ENCODE peak calls at places on chromosome 5, in five cellular contexts. W, U, A, O and K are unnamed samples.

GRCh38 chr5:68534131-68534940 is 318.8 kb downstream of the PIK3R1 start:
- DNase-seq in A (no peak), W (peak; percentile 61), U (no peak), O (no peak), K (no peak)

GRCh38 chr5:157306690-157307089 is 40.8 kb downstream of the CYFIP2 start:
- DNase-seq in U (no peak), O (no peak), W (no peak), A (no peak), K (no peak)

GRCh38 chr5:97102010-97102470 is 40.4 kb downstream of the LIX1 start:
- DNase-seq in W (no peak), O (no peak), A (no peak), U (no peak), K (no peak)

GRCh38 chr5:144390133-144390532 is 219.5 kb downstream of the KCTD16 start:
- DNase-seq in O (no peak), U (no peak), W (peak; percentile 11), A (no peak), K (no peak)

GRCh38 chr5:142447887-142448286 is 123.1 kb upstream of the SPRY4 start:
- DNase-seq in A (no peak), W (no peak), O (no peak), U (no peak), K (no peak)

GRCh38 chr5:44294492-44294891 is 94.7 kb downstream of the FGF10 start:
- DNase-seq in U (no peak), W (no peak), A (no peak), O (no peak), K (peak; percentile 70)

GRCh38 chr5:175750476-175751080 is 92.7 kb downstream of the HRH2 start:
- DNase-seq in A (no peak), U (no peak), O (no peak), W (no peak), K (no peak)

GRCh38 chr5:34656001-34656699 is at the start of gene RAI14:
- DNase-seq in U (peak; percentile 85), O (no peak), W (peak; percentile 91), A (no peak), K (peak; percentile 77)

GRCh38 chr5:96626956-96627355 is 35.2 kb upstream of the CAST start:
- DNase-seq in O (no peak), U (no peak), A (no peak), W (peak; percentile 95), K (no peak)

GRCh38 chr5:166710275-166710674 is 1581.2 kb upstream of the WWC1 start:
- DNase-seq in W (no peak), O (no peak), U (no peak), A (no peak), K (no peak)

GRCh38 chr5:171492781-171493180 is 73.3 kb downstream of the FGF18 start:
- DNase-seq in O (no peak), U (no peak), A (no peak), W (no peak), K (no peak)

GRCh38 chr5:45225571-45226031 is 416.9 kb downstream of the MRPS30 start:
- DNase-seq in W (no peak), O (no peak), A (no peak), U (no peak), K (no peak)

GRCh38 chr5:158910782-158911692 is 188.7 kb downstream of the EBF1 start:
- DNase-seq in W (no peak), O (no peak), U (no peak), A (no peak), K (no peak)

GRCh38 chr5:159450417-159450816 is 120.1 kb upstream of the IL12B start:
- DNase-seq in W (no peak), U (no peak), O (no peak), A (no peak), K (no peak)

GRCh38 chr5:74040811-74041491 is 415.0 kb downstream of the ARHGEF28 start:
- DNase-seq in U (no peak), A (no peak), O (no peak), W (peak; percentile 38), K (no peak)

GRCh38 chr5:106894964-106895363 is 775.8 kb downstream of the EFNA5 start:
- DNase-seq in O (no peak), A (no peak), W (no peak), U (no peak), K (no peak)

GRCh38 chr5:61809651-61810050 is 477.6 kb downstream of the ZSWIM6 start:
- DNase-seq in O (no peak), W (no peak), U (no peak), A (no peak), K (no peak)

GRCh38 chr5:91865920-91866319 is 482.8 kb upstream of the ARRDC3 start:
- DNase-seq in U (no peak), A (no peak), W (no peak), O (no peak), K (no peak)

GRCh38 chr5:56766926-56767325 is 48.4 kb upstream of the MAP3K1 start:
- DNase-seq in W (no peak), A (no peak), O (no peak), U (no peak), K (no peak)

GRCh38 chr5:158140120-158140778 is 281.3 kb upstream of the CLINT1 start:
- DNase-seq in O (no peak), A (no peak), W (peak; percentile 70), U (no peak), K (no peak)

GRCh38 chr5:21791304-21791703 is 1061.8 kb downstream of the CDH12 start:
- DNase-seq in U (no peak), A (no peak), O (no peak), W (no peak), K (no peak)

GRCh38 chr5:74916831-74917710 is 50.9 kb upstream of the FAM169A start:
- DNase-seq in O (no peak), A (no peak), W (peak; percentile 62), U (no peak), K (no peak)

GRCh38 chr5:77751328-77752023 is 24.7 kb downstream of the TBCA start:
- DNase-seq in U (no peak), A (no peak), W (no peak), O (no peak), K (no peak)

GRCh38 chr5:107398703-107399102 is 272.0 kb downstream of the EFNA5 start:
- DNase-seq in O (no peak), W (no peak), U (no peak), A (no peak), K (no peak)